ENCODE peak calls at places on chromosomes 16 and 17, in six cellular contexts. D is HuH-7, T is NCI-H82, G is SW480, U is NCI-H748 treated with DMSO at 0.1 percent for 48 hours, B is D341Med. N is an unnamed sample.

GRCh38 chr17:42438600-42439567 is 15.8 kb upstream of the CAVIN1 start:
- DNase-seq in D (no peak), T (peak), G (no peak), U (no peak), B (no peak), N (peak)

GRCh38 chr16:964696-965395 is 5.9 kb downstream of the LMF1 start:
- DNase-seq in D (no peak), T (no peak), G (no peak), U (no peak), B (no peak), N (no peak)

GRCh38 chr17:74245145-74245817 is 28.8 kb upstream of the DNAI2 start:
- DNase-seq in D (no peak), T (no peak), G (no peak), U (no peak), B (no peak), N (no peak)

GRCh38 chr16:47143677-47144558 is at the start of gene NETO2:
- DNase-seq in D (peak), T (peak), G (peak), U (peak), B (peak), N (peak)

GRCh38 chr17:6204203-6204722 is 134.1 kb downstream of the WSCD1 start:
- DNase-seq in D (no peak), T (peak), G (no peak), U (no peak), B (no peak), N (no peak)

GRCh38 chr16:69435977-69436729 is 11.7 kb downstream of the CYB5B start:
- DNase-seq in D (no peak), T (no peak), G (no peak), U (no peak), B (no peak), N (peak)

GRCh38 chr17:82895087-82895486 is 55.3 kb upstream of the ZNF750 start:
- DNase-seq in D (no peak), T (no peak), G (no peak), U (no peak), B (no peak), N (no peak)

GRCh38 chr16:87474566-87474996 is 18.2 kb downstream of the ZCCHC14 start:
- DNase-seq in D (no peak), T (no peak), G (no peak), U (no peak), B (no peak), N (no peak)

GRCh38 chr16:77043076-77043475 is 147.9 kb upstream of the MON1B start:
- DNase-seq in D (peak), T (peak), G (peak), U (peak), B (no peak), N (peak)

GRCh38 chr17:29195465-29196081 is 15.4 kb upstream of the MYO18A start:
- DNase-seq in D (no peak), T (no peak), G (no peak), U (no peak), B (no peak), N (peak)

GRCh38 chr16:55203570-55203969 is 120.4 kb upstream of the IRX6 start:
- DNase-seq in D (no peak), T (no peak), G (no peak), U (no peak), B (no peak), N (no peak)

GRCh38 chr17:39623356-39623950 is 3.3 kb upstream of the PPP1R1B start:
- DNase-seq in D (peak), T (peak), G (peak), U (peak), B (peak), N (peak)

GRCh38 chr17:58219789-58220183 is 731 bp upstream of the MKS1 start:
- DNase-seq in D (no peak), T (no peak), G (peak), U (no peak), B (no peak), N (no peak)

N was measured in Caco-2.